ENCODE peak calls at places on chromosomes 16 and 17, in eight cellular contexts. G, J, I, D, W, R, V and E are unnamed samples.
A peak's percentile ranks its signal among the peaks of the same experiment; 100 is the strongest.

GRCh38 chr16:75267631-75268264 is 16.3 kb upstream of the BCAR1 start:
- DNase-seq in G (no peak), J (no peak), I (peak; percentile 82), D (peak; percentile 82), W (no peak), R (peak; percentile 71), V (no peak), E (no peak)

GRCh38 chr17:59513934-59514841 is 51.2 kb upstream of the DHX40 start:
- DNase-seq in G (no peak), J (no peak), I (peak; percentile 81), D (peak; percentile 82), W (no peak), R (peak; percentile 98), V (peak; percentile 32), E (peak; percentile 66)

GRCh38 chr17:79981661-79982101 is 54.0 kb downstream of the TBC1D16 start:
- DNase-seq in G (no peak), J (no peak), I (peak; percentile 55), D (no peak), W (no peak), R (no peak), V (no peak), E (no peak)

GRCh38 chr17:7889166-7889584 is 586 bp downstream of the CHD3 start:
- DNase-seq in G (no peak), J (peak; percentile 49), I (peak; percentile 98), D (peak; percentile 97), W (peak; percentile 39), R (peak; percentile 85), V (peak; percentile 72), E (peak; percentile 79)

GRCh38 chr16:3748307-3748706 is 31.0 kb upstream of the TRAP1 start:
- DNase-seq in G (no peak), J (no peak), I (no peak), D (no peak), W (no peak), R (no peak), V (no peak), E (no peak)

GRCh38 chr17:752620-753219 is 656 bp upstream of the GEMIN4 start:
- DNase-seq in G (no peak), J (no peak), I (peak; percentile 84), D (peak; percentile 75), W (no peak), R (no peak), V (no peak), E (no peak)

GRCh38 chr17:59783221-59784016 is 76.0 kb downstream of the VMP1 start:
- DNase-seq in G (no peak), J (no peak), I (no peak), D (no peak), W (no peak), R (no peak), V (no peak), E (no peak)

GRCh38 chr17:1324201-1324750 is 44.8 kb downstream of the TRARG1 start:
- DNase-seq in G (no peak), J (no peak), I (no peak), D (no peak), W (no peak), R (no peak), V (no peak), E (no peak)

GRCh38 chr17:55710410-55710809 is 12.3 kb downstream of the TMEM100 start:
- DNase-seq in G (no peak), J (no peak), I (no peak), D (no peak), W (no peak), R (no peak), V (no peak), E (no peak)

GRCh38 chr17:282000-282911 is 70.4 kb downstream of the RPH3AL start:
- DNase-seq in G (no peak), J (no peak), I (peak; percentile 22), D (no peak), W (no peak), R (peak; percentile 55), V (no peak), E (peak; percentile 13)

GRCh38 chr17:17985555-17985954 is 12.9 kb downstream of the DRC3 start:
- DNase-seq in G (no peak), J (no peak), I (no peak), D (no peak), W (no peak), R (no peak), V (no peak), E (no peak)

GRCh38 chr17:34598161-34598776 is 18.9 kb downstream of the TMEM132E start:
- DNase-seq in G (no peak), J (no peak), I (no peak), D (no peak), W (no peak), R (peak; percentile 81), V (no peak), E (no peak)

GRCh38 chr16:47317465-47318240 is 143.2 kb downstream of the ITFG1 start:
- DNase-seq in G (no peak), J (no peak), I (no peak), D (no peak), W (no peak), R (no peak), V (no peak), E (no peak)

GRCh38 chr16:69590590-69590989 is 24.8 kb downstream of the NFAT5 start:
- DNase-seq in G (no peak), J (no peak), I (no peak), D (no peak), W (no peak), R (no peak), V (no peak), E (no peak)

GRCh38 chr17:72176516-72176851 is 55.7 kb downstream of the SOX9 start:
- DNase-seq in G (no peak), J (no peak), I (no peak), D (no peak), W (no peak), R (no peak), V (no peak), E (no peak)

GRCh38 chr16:82748026-82748425 is 121.3 kb downstream of the CDH13 start:
- DNase-seq in G (no peak), J (no peak), I (no peak), D (peak; percentile 51), W (no peak), R (no peak), V (no peak), E (no peak)

GRCh38 chr17:16013943-16014407 is 14.4 kb downstream of the TTC19 start:
- DNase-seq in G (no peak), J (peak; percentile 43), I (no peak), D (no peak), W (no peak), R (peak; percentile 57), V (peak; percentile 65), E (no peak)

GRCh38 chr16:4677390-4677789 is 16.0 kb upstream of the NUDT16L1 start:
- DNase-seq in G (no peak), J (no peak), I (peak; percentile 81), D (peak; percentile 81), W (no peak), R (no peak), V (no peak), E (no peak)

GRCh38 chr17:7250655-7251329 is 742 bp downstream of the CTDNEP1 start:
- DNase-seq in G (no peak), J (no peak), I (no peak), D (no peak), W (no peak), R (no peak), V (no peak), E (no peak)

GRCh38 chr17:15185625-15185991 is 79.5 kb downstream of the PMP22 start:
- DNase-seq in G (no peak), J (no peak), I (no peak), D (no peak), W (no peak), R (no peak), V (peak; percentile 43), E (no peak)

GRCh38 chr17:71760062-71760720 is 360.6 kb upstream of the SOX9 start:
- DNase-seq in G (no peak), J (no peak), I (no peak), D (no peak), W (no peak), R (no peak), V (no peak), E (no peak)

GRCh38 chr17:81448442-81448841 is 53.2 kb downstream of the BAHCC1 start:
- DNase-seq in G (no peak), J (no peak), I (no peak), D (no peak), W (no peak), R (no peak), V (no peak), E (no peak)
- TF ChIP-seq CTCF in G (no peak), J (no peak), I (no peak), D (no peak), W (no peak), R (no peak), V (no peak), E (no peak)

DNA sequence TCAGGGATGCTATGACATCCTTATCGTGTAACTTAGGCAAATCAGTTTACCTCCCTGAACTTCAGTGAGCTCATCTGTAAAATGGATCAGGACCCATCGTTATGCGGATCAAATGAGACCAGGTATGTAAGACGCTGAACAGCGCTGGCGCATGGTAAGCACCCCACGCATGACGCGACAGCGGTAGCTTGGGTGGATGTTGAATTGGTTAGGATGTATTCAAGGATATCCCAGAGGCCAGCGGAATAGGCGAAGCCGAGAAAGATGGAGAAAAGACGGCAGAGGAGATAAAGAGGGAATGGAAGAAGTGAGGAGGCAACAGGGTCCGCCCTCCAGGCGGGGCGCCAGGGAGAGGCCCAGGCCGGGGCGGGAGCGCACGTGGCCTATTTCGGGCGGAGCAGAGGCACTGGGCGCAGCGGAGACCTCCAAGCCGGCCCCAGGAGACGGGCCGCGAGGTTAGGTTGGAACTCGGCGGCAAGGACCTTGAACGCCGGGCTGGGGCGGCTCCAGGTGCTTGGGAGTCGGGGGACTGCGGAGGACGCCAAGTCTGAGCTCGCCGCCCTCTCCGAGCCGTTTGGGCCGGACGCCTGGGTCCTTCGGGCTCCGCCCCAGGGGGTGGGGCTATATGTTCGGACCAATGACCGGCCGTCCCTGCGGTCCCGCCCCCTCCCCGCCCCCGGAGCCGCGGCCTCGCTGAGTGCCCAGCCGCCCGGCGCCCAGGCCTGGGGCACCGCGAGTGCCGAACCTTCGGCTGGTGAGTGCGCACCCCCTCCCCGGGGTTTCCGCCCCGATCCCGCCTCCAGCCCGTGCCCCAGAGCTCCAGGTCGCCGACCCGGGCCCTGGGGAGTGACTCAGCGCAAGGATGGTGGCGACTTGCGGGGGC is at the start of gene ZNF771:
- DNase-seq in G (peak; percentile 84), J (peak; percentile 84), I (peak; percentile 97), D (peak; percentile 96), W (peak; percentile 51), R (peak; percentile 84), V (no peak), E (peak; percentile 91)
- TF ChIP-seq CTCF in G (no peak), J (no peak), I (no peak), D (peak; percentile 12), W (no peak), R (peak; percentile 54), V (no peak), E (no peak)

GRCh38 chr17:73595068-73595865 is 49.0 kb downstream of the SDK2 start:
- DNase-seq in G (no peak), J (peak; percentile 47), I (peak; percentile 72), D (peak; percentile 74), W (no peak), R (no peak), V (no peak), E (no peak)
- TF ChIP-seq CTCF in G (no peak), J (peak; percentile 43), I (no peak), D (peak; percentile 50), W (peak; percentile 22), R (peak; percentile 78), V (peak; percentile 34), E (peak; percentile 79)

DNA sequence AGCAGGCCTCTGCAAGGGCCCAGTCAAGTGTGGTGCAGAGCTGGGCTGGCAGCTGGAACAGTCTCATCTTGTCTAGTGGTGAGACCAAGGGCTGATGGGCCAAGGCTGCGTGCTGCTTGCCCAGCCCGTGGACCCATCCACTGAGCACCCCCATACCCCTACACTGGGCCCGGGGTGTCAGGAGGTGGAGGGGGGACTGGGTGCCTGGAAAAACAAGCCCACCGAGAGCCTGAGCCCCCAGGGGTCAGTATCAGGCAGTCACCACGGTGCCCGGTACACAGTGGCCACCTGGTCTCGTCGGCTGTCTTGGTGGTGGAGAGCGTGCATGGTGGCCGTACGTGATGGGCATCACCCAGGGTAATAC is 238.3 kb downstream of the SEC14L1 start:
- DNase-seq in G (no peak), J (no peak), I (no peak), D (no peak), W (no peak), R (no peak), V (no peak), E (no peak)
- TF ChIP-seq CTCF in G (no peak), J (no peak), I (no peak), D (no peak), W (no peak), R (no peak), V (no peak), E (no peak)